ENCODE peak calls at places on chromosomes 4 and X, in six cellular contexts. C, A, V, R, X and G are unnamed samples.
A peak's percentile ranks its signal among the peaks of the same experiment; 100 is the strongest.

GRCh38 chrX:153032397-153033118 is 23.7 kb upstream of the PNMA3 start:
- DNase-seq in A (peak; percentile 74), V (peak; percentile 18), C (peak; percentile 21), R (peak; percentile 24), X (peak; percentile 69), G (peak; percentile 47)

GRCh38 chr4:54539500-54540029 is 118.2 kb upstream of the KIT start:
- DNase-seq in X (peak; percentile 91), V (no peak), A (peak; percentile 78), C (no peak), R (peak; percentile 39), G (no peak)

GRCh38 chr4:4200624-4201023 is 26.1 kb downstream of the OTOP1 start:
- DNase-seq in X (no peak), A (peak; percentile 9), V (no peak), R (no peak), C (no peak), G (no peak)

GRCh38 chr4:17550549-17550948 is 26.4 kb upstream of the LAP3 start:
- DNase-seq in V (no peak), X (no peak), C (no peak), R (no peak), A (no peak), G (no peak)

GRCh38 chr4:87465739-87466366 is 43.5 kb downstream of the NUDT9 start:
- DNase-seq in C (peak; percentile 38), R (peak; percentile 48), A (peak; percentile 70), V (peak; percentile 17), X (peak; percentile 47), G (peak; percentile 48)

GRCh38 chr4:113837397-113837796 is 75.9 kb upstream of the CAMK2D start:
- DNase-seq in R (peak; percentile 91), A (peak; percentile 94), V (peak; percentile 86), X (no peak), C (no peak), G (peak; percentile 71)

GRCh38 chrX:105765691-105766090 is 56.6 kb upstream of the NRK start:
- DNase-seq in R (no peak), C (no peak), V (no peak), A (no peak), X (no peak), G (no peak)

GRCh38 chr4:173680278-173680677 is 150.2 kb upstream of the HAND2 start:
- DNase-seq in X (no peak), C (no peak), A (no peak), V (no peak), R (no peak), G (no peak)

GRCh38 chrX:30504309-30504708 is 73.3 kb downstream of the TASL start:
- DNase-seq in X (peak; percentile 20), A (peak; percentile 38), V (peak; percentile 8), C (peak; percentile 16), R (peak; percentile 20), G (peak; percentile 21)

GRCh38 chr4:98345838-98346237 is 84.7 kb downstream of the RAP1GDS1 start:
- DNase-seq in R (no peak), V (no peak), C (no peak), A (no peak), X (no peak), G (no peak)

GRCh38 chr4:22490718-22491330 is 25.0 kb downstream of the ADGRA3 start:
- DNase-seq in V (no peak), R (no peak), X (no peak), C (no peak), A (no peak), G (no peak)
- H3K79me2 ChIP-seq in V (peaks cover 96% of the 10 kb centered on the region), R (peaks cover 6% of the 10 kb centered on the region), X (peaks cover 80% of the 10 kb centered on the region), C (peaks cover 95% of the 10 kb centered on the region), A (no peaks in the 10 kb centered on the region), G (peaks cover 34% of the 10 kb centered on the region)

GRCh38 chr4:16111533-16111932 is 27.7 kb upstream of the PROM1 start:
- DNase-seq in X (no peak), R (no peak), A (no peak), V (no peak), C (no peak), G (no peak)
- H3K4me2 ChIP-seq in X (no peak overlapping the region), R (no peak overlapping the region), A (no peak overlapping the region), V (no peak overlapping the region), C (no peak overlapping the region), G (no peak overlapping the region)

GRCh38 chr4:24230955-24231354 is 341.1 kb upstream of the PPARGC1A start:
- DNase-seq in X (no peak), V (no peak), A (no peak), R (no peak), C (no peak), G (no peak)
- TF ChIP-seq EZH2 in X (no peak), V (no peak), A (no peak), R (no peak), C (no peak), G (no peak)

GRCh38 chr4:63637270-63637669 is 772.0 kb downstream of the TECRL start:
- DNase-seq in X (no peak), C (no peak), V (no peak), A (no peak), R (no peak), G (no peak)

GRCh38 chr4:63632858-63633257 is 776.4 kb downstream of the TECRL start:
- DNase-seq in A (no peak), V (no peak), R (no peak), C (no peak), X (no peak), G (no peak)
- H3K79me2 ChIP-seq in A (no peaks in the 10 kb centered on the region), V (no peaks in the 10 kb centered on the region), R (no peaks in the 10 kb centered on the region), C (no peaks in the 10 kb centered on the region), X (no peaks in the 10 kb centered on the region), G (no peaks in the 10 kb centered on the region)

GRCh38 chr4:151376540-151376939 is 32.4 kb upstream of the FHIP1A start:
- DNase-seq in A (no peak), V (no peak), X (no peak), C (no peak), R (no peak), G (no peak)

GRCh38 chr4:151371045-151371605 is 37.9 kb upstream of the FHIP1A start:
- DNase-seq in C (no peak), A (peak; percentile 34), R (peak; percentile 7), X (no peak), V (no peak), G (no peak)
- H3K4me2 ChIP-seq in C (no peak overlapping the region), A (no peak overlapping the region), R (no peak overlapping the region), X (no peak overlapping the region), V (no peak overlapping the region), G (no peak overlapping the region)

DNA sequence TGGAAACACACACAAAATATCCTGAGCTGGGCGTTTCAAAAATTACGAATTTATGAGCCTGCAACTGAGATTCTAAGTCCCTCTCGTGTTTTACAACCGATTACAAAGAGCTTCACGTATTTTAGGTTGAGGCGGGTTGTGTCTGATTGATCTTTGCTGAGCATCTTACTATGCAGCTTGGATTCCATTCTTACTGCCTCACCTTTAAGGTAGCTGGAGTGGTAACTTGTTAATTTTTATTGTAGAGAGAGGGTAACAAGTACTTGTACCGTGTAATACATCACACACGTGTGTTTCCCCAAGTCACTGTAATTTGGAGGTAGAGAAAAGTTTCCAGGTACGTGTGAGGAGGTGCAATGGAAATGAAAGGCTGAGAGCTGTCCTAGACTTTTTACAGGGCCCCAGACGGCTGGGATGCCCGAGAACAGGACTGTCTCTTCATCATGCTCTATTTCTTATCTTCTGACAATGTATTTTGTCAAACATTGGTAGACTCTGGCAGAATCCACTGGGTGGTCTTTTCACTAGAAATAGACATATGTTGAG is 97.8 kb upstream of the TENM3 start:
- DNase-seq in R (peak; percentile 58), X (peak; percentile 33), V (peak; percentile 54), C (no peak), A (peak; percentile 1), G (no peak)
- TF ChIP-seq EZH2 in R (no peak), X (no peak), V (no peak), C (no peak), A (no peak), G (no peak)

GRCh38 chr4:137755033-137755471 is 222.8 kb upstream of the PCDH18 start:
- DNase-seq in R (peak; percentile 72), A (peak; percentile 72), V (peak; percentile 8), X (no peak), C (peak; percentile 54), G (no peak)
- H3K79me2 ChIP-seq in R (no peaks in the 10 kb centered on the region), A (no peaks in the 10 kb centered on the region), V (no peaks in the 10 kb centered on the region), X (no peaks in the 10 kb centered on the region), C (no peaks in the 10 kb centered on the region), G (no peaks in the 10 kb centered on the region)

GRCh38 chr4:101994247-101994775 is 203.8 kb downstream of the BANK1 start:
- DNase-seq in X (no peak), R (no peak), A (no peak), V (no peak), C (no peak), G (no peak)

GRCh38 chr4:101993002-101993840 is 202.7 kb downstream of the BANK1 start:
- DNase-seq in R (no peak), A (no peak), C (no peak), V (no peak), X (no peak), G (no peak)

GRCh38 chr4:101989551-101989950 is 199.0 kb downstream of the BANK1 start:
- DNase-seq in R (peak; percentile 11), X (no peak), C (no peak), V (no peak), A (no peak), G (no peak)

GRCh38 chr4:101993841-101994221 is 203.3 kb downstream of the BANK1 start:
- DNase-seq in A (no peak), R (no peak), X (no peak), V (no peak), C (no peak), G (no peak)
- H3K4me2 ChIP-seq in A (no peak overlapping the region), R (no peak overlapping the region), X (no peak overlapping the region), V (no peak overlapping the region), C (no peak overlapping the region), G (no peak overlapping the region)

GRCh38 chr4:13523591-13524503 is 20.5 kb downstream of the NKX3-2 start:
- DNase-seq in A (no peak), R (no peak), X (no peak), V (no peak), C (no peak), G (no peak)

GRCh38 chr4:13524504-13525243 is 19.6 kb downstream of the NKX3-2 start:
- DNase-seq in V (no peak), A (peak; percentile 36), C (no peak), X (no peak), R (peak; percentile 73), G (no peak)

GRCh38 chr4:13527192-13527982 is 16.9 kb downstream of the NKX3-2 start:
- DNase-seq in C (no peak), R (no peak), A (no peak), X (no peak), V (no peak), G (no peak)

GRCh38 chr4:13526658-13527057 is 17.6 kb downstream of the NKX3-2 start:
- DNase-seq in X (no peak), C (no peak), R (no peak), V (no peak), A (no peak), G (no peak)

GRCh38 chr4:13525606-13526281 is 18.6 kb downstream of the NKX3-2 start:
- DNase-seq in X (no peak), A (no peak), V (no peak), R (no peak), C (no peak), G (no peak)
- TF ChIP-seq EZH2 in X (no peak), A (no peak), V (no peak), R (no peak), C (no peak), G (no peak)